ENCODE peak calls at places on chromosomes 5 and 9, in five cellular contexts. One of them, this sample, is unnamed.

GRCh38 chr5:404666-405241 is 38.2 kb upstream of the EXOC3 start:
- DNase-seq in GM12865: no peak
- DNase-seq in fibroblast of lung: no peak
- DNase-seq in AG04449: no peak
- DNase-seq in neural crest cell: no peak
- DNase-seq in this sample: no peak

GRCh38 chr5:157870837-157871834 is 12.2 kb upstream of the CLINT1 start:
- DNase-seq in GM12865: peak; percentile 20
- DNase-seq in fibroblast of lung: peak; percentile 53
- DNase-seq in AG04449: no peak
- DNase-seq in neural crest cell: no peak
- DNase-seq in this sample: no peak

GRCh38 chr5:76893294-76893693 is 43.5 kb downstream of the S100Z start:
- DNase-seq in GM12865: no peak
- DNase-seq in fibroblast of lung: no peak
- DNase-seq in AG04449: no peak
- DNase-seq in neural crest cell: no peak
- DNase-seq in this sample: no peak

GRCh38 chr5:79552984-79553383 is 39.0 kb upstream of the HOMER1 start:
- DNase-seq in GM12865: no peak
- DNase-seq in fibroblast of lung: no peak
- DNase-seq in AG04449: no peak
- DNase-seq in neural crest cell: no peak
- DNase-seq in this sample: no peak

GRCh38 chr5:73694089-73694488 is 68.1 kb downstream of the ARHGEF28 start:
- DNase-seq in GM12865: peak; percentile 86
- DNase-seq in fibroblast of lung: no peak
- DNase-seq in AG04449: no peak
- DNase-seq in neural crest cell: no peak
- DNase-seq in this sample: peak; percentile 18

GRCh38 chr9:36488322-36488838 is 84.3 kb upstream of the MELK start:
- DNase-seq in GM12865: no peak
- DNase-seq in fibroblast of lung: no peak
- DNase-seq in AG04449: no peak
- DNase-seq in neural crest cell: no peak
- DNase-seq in this sample: no peak

GRCh38 chr5:37668524-37669047 is 171.3 kb downstream of the GDNF start:
- DNase-seq in GM12865: no peak
- DNase-seq in fibroblast of lung: peak; percentile 100
- DNase-seq in AG04449: peak; percentile 85
- DNase-seq in neural crest cell: no peak
- DNase-seq in this sample: no peak

GRCh38 chr9:76725885-76726284 is 38.4 kb upstream of the PCA3 start:
- DNase-seq in GM12865: no peak
- DNase-seq in fibroblast of lung: no peak
- DNase-seq in AG04449: no peak
- DNase-seq in neural crest cell: no peak
- DNase-seq in this sample: no peak

GRCh38 chr9:15509931-15510788 is 610 bp downstream of the PSIP1 start:
- DNase-seq in GM12865: peak; percentile 77
- DNase-seq in fibroblast of lung: peak; percentile 20
- DNase-seq in AG04449: no peak
- DNase-seq in neural crest cell: peak; percentile 30
- DNase-seq in this sample: no peak

GRCh38 chr5:168312606-168313297 is 21.3 kb downstream of the WWC1 start:
- DNase-seq in GM12865: no peak
- DNase-seq in fibroblast of lung: no peak
- DNase-seq in AG04449: no peak
- DNase-seq in neural crest cell: no peak
- DNase-seq in this sample: no peak

GRCh38 chr5:33903118-33903517 is 11.3 kb upstream of the ADAMTS12 start:
- DNase-seq in GM12865: no peak
- DNase-seq in fibroblast of lung: no peak
- DNase-seq in AG04449: no peak
- DNase-seq in neural crest cell: no peak
- DNase-seq in this sample: no peak

GRCh38 chr5:166713281-166713680 is 1578.2 kb upstream of the WWC1 start:
- DNase-seq in GM12865: no peak
- DNase-seq in fibroblast of lung: no peak
- DNase-seq in AG04449: no peak
- DNase-seq in neural crest cell: no peak
- DNase-seq in this sample: no peak

GRCh38 chr9:133711428-133712220 is 26.5 kb downstream of the SARDH start:
- DNase-seq in GM12865: no peak
- DNase-seq in fibroblast of lung: peak; percentile 86
- DNase-seq in AG04449: no peak
- DNase-seq in neural crest cell: no peak
- DNase-seq in this sample: no peak

GRCh38 chr5:14760548-14761002 is 96.1 kb downstream of the OTULIN start:
- DNase-seq in GM12865: no peak
- DNase-seq in fibroblast of lung: no peak
- DNase-seq in AG04449: no peak
- DNase-seq in neural crest cell: no peak
- DNase-seq in this sample: no peak

GRCh38 chr5:131538177-131538593 is 96.8 kb downstream of the RAPGEF6 start:
- DNase-seq in GM12865: no peak
- DNase-seq in fibroblast of lung: peak; percentile 44
- DNase-seq in AG04449: no peak
- DNase-seq in neural crest cell: no peak
- DNase-seq in this sample: no peak

GRCh38 chr5:78547731-78548189 is 100.8 kb downstream of the LHFPL2 start:
- DNase-seq in GM12865: no peak
- DNase-seq in fibroblast of lung: peak; percentile 77
- DNase-seq in AG04449: peak; percentile 73
- DNase-seq in neural crest cell: no peak
- DNase-seq in this sample: no peak

GRCh38 chr9:18520395-18520794 is 46.4 kb downstream of the ADAMTSL1 start:
- DNase-seq in GM12865: no peak
- DNase-seq in fibroblast of lung: peak; percentile 42
- DNase-seq in AG04449: no peak
- DNase-seq in neural crest cell: no peak
- DNase-seq in this sample: no peak

GRCh38 chr5:1917830-1918487 is 35.2 kb upstream of the IRX4 start:
- DNase-seq in GM12865: no peak
- DNase-seq in fibroblast of lung: no peak
- DNase-seq in AG04449: no peak
- DNase-seq in neural crest cell: no peak
- DNase-seq in this sample: no peak

GRCh38 chr5:163534476-163535172 is 29.2 kb downstream of the MAT2B start:
- DNase-seq in GM12865: no peak
- DNase-seq in fibroblast of lung: no peak
- DNase-seq in AG04449: no peak
- DNase-seq in neural crest cell: no peak
- DNase-seq in this sample: no peak

GRCh38 chr9:14314929-14315753 is 1.2 kb upstream of the NFIB start:
- DNase-seq in GM12865: no peak
- DNase-seq in fibroblast of lung: peak; percentile 90
- DNase-seq in AG04449: no peak
- DNase-seq in neural crest cell: peak; percentile 46
- DNase-seq in this sample: no peak

GRCh38 chr9:14627513-14627912 is 65.7 kb downstream of the ZDHHC21 start:
- DNase-seq in GM12865: no peak
- DNase-seq in fibroblast of lung: no peak
- DNase-seq in AG04449: no peak
- DNase-seq in neural crest cell: no peak
- DNase-seq in this sample: no peak

GRCh38 chr9:20865357-20865756 is 166.1 kb downstream of the HACD4 start:
- DNase-seq in GM12865: no peak
- DNase-seq in fibroblast of lung: peak; percentile 8
- DNase-seq in AG04449: no peak
- DNase-seq in neural crest cell: no peak
- DNase-seq in this sample: no peak

GRCh38 chr9:135888766-135889394 is 18.5 kb downstream of the CAMSAP1 start:
- DNase-seq in GM12865: no peak
- DNase-seq in fibroblast of lung: no peak
- DNase-seq in AG04449: no peak
- DNase-seq in neural crest cell: no peak
- DNase-seq in this sample: no peak

GRCh38 chr5:179301376-179301775 is 43.9 kb downstream of the ADAMTS2 start:
- DNase-seq in GM12865: no peak
- DNase-seq in fibroblast of lung: no peak
- DNase-seq in AG04449: no peak
- DNase-seq in neural crest cell: no peak
- DNase-seq in this sample: no peak

GRCh38 chr9:134987376-134987775 is 69.7 kb upstream of the FCN1 start:
- DNase-seq in GM12865: no peak
- DNase-seq in fibroblast of lung: no peak
- DNase-seq in AG04449: no peak
- DNase-seq in neural crest cell: no peak
- DNase-seq in this sample: no peak

DNA sequence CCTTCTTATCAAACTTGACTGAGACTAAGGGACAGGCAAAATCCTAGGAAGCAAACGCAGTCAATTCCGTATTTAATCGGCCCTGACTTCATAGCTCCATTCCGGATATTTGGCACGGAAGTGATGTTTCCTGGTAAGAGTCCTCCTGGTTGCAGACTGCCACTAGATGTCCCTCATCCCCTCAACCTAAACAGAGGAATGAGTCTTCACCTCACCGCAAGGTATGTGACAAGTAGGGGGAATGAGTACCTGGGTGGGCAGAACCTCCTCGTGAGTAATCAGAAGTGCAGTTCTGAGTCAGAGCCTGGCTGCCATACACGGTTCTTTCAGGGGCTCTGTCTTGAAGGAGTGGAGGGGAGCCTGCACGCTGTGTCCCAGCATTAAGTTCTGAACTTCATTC is 173.6 kb downstream of the MUSK start:
- DNase-seq in GM12865: peak; percentile 57
- DNase-seq in fibroblast of lung: peak; percentile 84
- DNase-seq in AG04449: no peak
- DNase-seq in neural crest cell: no peak
- DNase-seq in this sample: no peak
- TF ChIP-seq CTCF in GM12865: peak; percentile 17
- TF ChIP-seq CTCF in fibroblast of lung: no peak
- TF ChIP-seq CTCF in AG04449: no peak
- TF ChIP-seq CTCF in neural crest cell: no peak
- TF ChIP-seq CTCF in this sample: no peak

GRCh38 chr5:171152382-171152781 is 156.7 kb upstream of the TLX3 start:
- DNase-seq in GM12865: no peak
- DNase-seq in fibroblast of lung: peak; percentile 18
- DNase-seq in AG04449: no peak
- DNase-seq in neural crest cell: no peak
- DNase-seq in this sample: no peak
- TF ChIP-seq CTCF in GM12865: no peak
- TF ChIP-seq CTCF in fibroblast of lung: peak; percentile 45
- TF ChIP-seq CTCF in AG04449: peak; percentile 30
- TF ChIP-seq CTCF in neural crest cell: no peak
- TF ChIP-seq CTCF in this sample: no peak

GRCh38 chr9:74771262-74771585 is 116.5 kb downstream of the TRPM6 start:
- DNase-seq in GM12865: no peak
- DNase-seq in fibroblast of lung: no peak
- DNase-seq in AG04449: no peak
- DNase-seq in neural crest cell: no peak
- DNase-seq in this sample: no peak

GRCh38 chr9:74772126-74772525 is 115.6 kb downstream of the TRPM6 start:
- DNase-seq in GM12865: no peak
- DNase-seq in fibroblast of lung: no peak
- DNase-seq in AG04449: no peak
- DNase-seq in neural crest cell: no peak
- DNase-seq in this sample: no peak

GRCh38 chr9:74771672-74772071 is 116.0 kb downstream of the TRPM6 start:
- DNase-seq in GM12865: no peak
- DNase-seq in fibroblast of lung: no peak
- DNase-seq in AG04449: no peak
- DNase-seq in neural crest cell: no peak
- DNase-seq in this sample: no peak

GRCh38 chr9:74773886-74774479 is 113.7 kb downstream of the TRPM6 start:
- DNase-seq in GM12865: peak; percentile 77
- DNase-seq in fibroblast of lung: peak; percentile 55
- DNase-seq in AG04449: peak; percentile 21
- DNase-seq in neural crest cell: peak; percentile 65
- DNase-seq in this sample: peak; percentile 61

DNA sequence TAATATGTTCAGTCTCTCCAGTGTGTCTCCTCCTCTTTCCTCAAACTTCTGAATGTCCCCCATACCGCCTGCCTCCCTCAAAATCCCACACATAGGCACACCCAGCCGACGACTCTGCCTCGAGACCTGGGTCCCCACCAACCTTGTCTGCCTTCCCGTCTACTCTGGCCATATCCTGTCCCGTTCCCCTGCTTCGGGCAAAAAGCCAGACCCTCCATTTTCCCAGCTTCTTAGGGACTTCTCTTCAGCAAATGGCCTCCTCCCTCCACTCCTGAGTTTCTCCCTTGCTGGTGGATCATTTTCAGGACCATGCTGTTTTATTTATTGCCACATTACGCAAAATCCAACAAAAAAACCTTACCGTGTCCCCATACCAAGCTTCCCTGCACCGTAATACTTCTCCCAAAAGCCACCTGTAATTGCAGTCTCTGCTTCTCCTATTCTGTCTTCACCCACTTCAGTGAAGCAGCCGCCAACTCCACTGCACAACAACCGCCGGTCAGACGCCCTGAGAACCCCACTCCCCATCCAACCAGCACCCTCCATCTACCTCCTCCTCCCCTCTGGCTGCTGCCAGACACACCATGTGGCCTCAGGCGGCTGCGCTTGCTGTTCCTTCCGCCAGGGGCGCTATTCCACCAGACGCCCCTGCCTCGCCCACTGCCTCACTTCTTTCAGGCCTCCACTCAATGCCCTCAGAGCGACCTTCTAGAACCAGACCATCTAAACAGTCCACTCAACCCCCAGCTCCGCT is 117.0 kb downstream of the TRPM6 start:
- DNase-seq in GM12865: peak; percentile 46
- DNase-seq in fibroblast of lung: no peak
- DNase-seq in AG04449: no peak
- DNase-seq in neural crest cell: peak; percentile 39
- DNase-seq in this sample: peak; percentile 26
- TF ChIP-seq CTCF in GM12865: peak; percentile 91
- TF ChIP-seq CTCF in fibroblast of lung: peak; percentile 57
- TF ChIP-seq CTCF in AG04449: peak; percentile 63
- TF ChIP-seq CTCF in neural crest cell: peak; percentile 62
- TF ChIP-seq CTCF in this sample: peak; percentile 45

DNA sequence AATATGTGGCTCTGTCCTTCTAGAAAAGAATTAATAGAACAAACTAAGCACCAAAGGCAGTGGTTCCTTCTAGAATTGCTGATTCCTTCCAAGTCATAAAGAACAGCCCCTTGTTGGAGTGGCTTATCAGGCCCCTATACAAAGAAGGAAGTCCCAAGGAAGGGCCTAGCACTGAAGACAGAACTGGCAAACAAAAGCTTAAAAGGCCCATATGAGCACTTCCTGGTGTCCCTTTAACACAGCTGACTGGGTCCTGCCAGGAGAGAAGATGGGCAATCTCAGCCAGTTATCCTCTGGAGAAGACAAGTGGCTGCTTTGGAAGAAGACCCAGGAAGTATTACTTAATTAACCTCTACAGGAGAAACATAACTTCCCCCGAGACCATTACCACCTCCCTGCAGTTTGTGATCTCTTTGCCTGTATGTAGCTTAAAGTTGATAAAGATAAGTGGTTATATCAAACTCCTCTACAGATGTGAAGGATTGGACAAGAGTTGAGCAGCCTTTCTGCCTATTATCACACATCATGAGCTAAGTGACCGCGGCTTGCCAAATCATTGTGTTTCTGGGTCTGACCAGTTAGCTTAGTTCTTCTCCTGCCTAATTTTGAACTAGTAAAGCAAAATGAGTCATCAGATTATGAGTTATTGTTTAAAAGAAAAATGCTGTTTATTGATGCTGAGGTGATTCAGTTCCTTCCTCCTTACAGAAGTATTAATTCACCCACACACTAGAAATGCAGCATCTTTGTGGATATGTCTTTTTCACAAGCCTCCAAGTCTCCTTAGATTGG is 13.3 kb upstream of the STING1 start:
- DNase-seq in GM12865: no peak
- DNase-seq in fibroblast of lung: peak; percentile 65
- DNase-seq in AG04449: no peak
- DNase-seq in neural crest cell: no peak
- DNase-seq in this sample: no peak
- TF ChIP-seq CTCF in GM12865: no peak
- TF ChIP-seq CTCF in fibroblast of lung: no peak
- TF ChIP-seq CTCF in AG04449: no peak
- TF ChIP-seq CTCF in neural crest cell: no peak
- TF ChIP-seq CTCF in this sample: no peak

This sample was measured in natural killer cell.